ENCODE peak calls at places on chromosomes 13 and 19, in nine cellular contexts. O, H, T, E, Z, B, D, A and G are unnamed samples.

GRCh38 chr19:5191091-5191490 is 149.5 kb downstream of the PTPRS start:
- DNase-seq in O (no peak), H (no peak), T (no peak), E (peak; percentile 40), Z (no peak), B (no peak), D (no peak), A (no peak), G (no peak)

GRCh38 chr13:81636120-81636519 is 1295.2 kb upstream of the SPRY2 start:
- DNase-seq in O (no peak), H (no peak), T (no peak), E (no peak), Z (no peak), B (no peak), D (no peak), A (no peak), G (no peak)

GRCh38 chr13:37138169-37138568 is 32.7 kb upstream of the CSNK1A1L start:
- DNase-seq in O (no peak), H (peak; percentile 23), T (no peak), E (no peak), Z (no peak), B (no peak), D (no peak), A (no peak), G (no peak)

GRCh38 chr19:6945733-6946132 is 58.4 kb downstream of the ADGRE1 start:
- DNase-seq in O (no peak), H (no peak), T (no peak), E (no peak), Z (no peak), B (no peak), D (no peak), A (no peak), G (no peak)

GRCh38 chr19:47510516-47511127 is 4.2 kb downstream of the NAPA start:
- DNase-seq in O (no peak), H (no peak), T (no peak), E (no peak), Z (no peak), B (no peak), D (no peak), A (no peak), G (no peak)

GRCh38 chr13:58979851-58980250 is 1183.9 kb downstream of the DIAPH3 start:
- DNase-seq in O (no peak), H (no peak), T (no peak), E (no peak), Z (no peak), B (no peak), D (no peak), A (no peak), G (no peak)

GRCh38 chr19:39151209-39151608 is 25.6 kb downstream of the PAK4 start:
- DNase-seq in O (no peak), H (no peak), T (no peak), E (no peak), Z (no peak), B (no peak), D (no peak), A (peak; percentile 20), G (no peak)

GRCh38 chr13:109146912-109147624 is 517.7 kb downstream of the MYO16 start:
- DNase-seq in O (no peak), H (peak; percentile 97), T (no peak), E (peak; percentile 96), Z (peak; percentile 34), B (no peak), D (no peak), A (no peak), G (no peak)

GRCh38 chr13:22736768-22737092 is 444.0 kb upstream of the SGCG start:
- DNase-seq in O (no peak), H (no peak), T (no peak), E (no peak), Z (no peak), B (no peak), D (no peak), A (no peak), G (no peak)

GRCh38 chr19:1845642-1846041 is 2.6 kb downstream of the REXO1 start:
- DNase-seq in O (no peak), H (no peak), T (no peak), E (no peak), Z (no peak), B (no peak), D (no peak), A (no peak), G (no peak)

GRCh38 chr19:29076161-29076560 is 136.8 kb downstream of the UQCRFS1 start:
- DNase-seq in O (no peak), H (no peak), T (no peak), E (no peak), Z (no peak), B (no peak), D (no peak), A (no peak), G (no peak)

GRCh38 chr13:66849706-66850105 is 380.4 kb downstream of the PCDH9 start:
- DNase-seq in O (no peak), H (no peak), T (no peak), E (no peak), Z (no peak), B (no peak), D (no peak), A (no peak), G (no peak)

GRCh38 chr13:69660155-69660554 is 447.5 kb upstream of the ATXN8OS start:
- DNase-seq in O (no peak), H (no peak), T (no peak), E (no peak), Z (no peak), B (no peak), D (no peak), A (no peak), G (no peak)

GRCh38 chr13:78137404-78138142 is 218.9 kb upstream of the EDNRB start:
- DNase-seq in O (peak; percentile 68), H (peak; percentile 48), T (peak; percentile 4), E (peak; percentile 48), Z (peak; percentile 35), B (no peak), D (no peak), A (no peak), G (peak; percentile 14)

GRCh38 chr19:2249880-2250764 is 999 bp downstream of the AMH start:
- DNase-seq in O (no peak), H (no peak), T (no peak), E (no peak), Z (no peak), B (no peak), D (no peak), A (peak; percentile 39), G (no peak)

GRCh38 chr13:113845723-113846638 is 17.9 kb downstream of the GAS6 start:
- DNase-seq in O (no peak), H (no peak), T (no peak), E (no peak), Z (no peak), B (no peak), D (no peak), A (peak; percentile 13), G (no peak)

GRCh38 chr13:27000686-27001085 is 170.9 kb downstream of the USP12 start:
- DNase-seq in O (no peak), H (no peak), T (no peak), E (no peak), Z (no peak), B (no peak), D (no peak), A (no peak), G (no peak)

GRCh38 chr19:39858541-39858940 is 12.4 kb upstream of the FBL start:
- DNase-seq in O (no peak), H (no peak), T (no peak), E (peak; percentile 4), Z (no peak), B (no peak), D (no peak), A (no peak), G (no peak)

GRCh38 chr19:1057185-1057857 is 9.6 kb upstream of the ARHGAP45 start:
- DNase-seq in O (no peak), H (peak; percentile 75), T (no peak), E (peak; percentile 67), Z (peak; percentile 26), B (no peak), D (no peak), A (no peak), G (peak; percentile 68)

GRCh38 chr13:31797154-31797775 is 57.9 kb downstream of the RXFP2 start:
- DNase-seq in O (no peak), H (peak; percentile 22), T (no peak), E (peak; percentile 20), Z (peak; percentile 37), B (no peak), D (no peak), A (no peak), G (no peak)

GRCh38 chr13:31264146-31264545 is 64.4 kb downstream of the B3GLCT start:
- DNase-seq in O (no peak), H (no peak), T (no peak), E (no peak), Z (no peak), B (no peak), D (no peak), A (no peak), G (no peak)

GRCh38 chr19:50046649-50047503 is 21.1 kb downstream of the ZNF473 start:
- DNase-seq in O (no peak), H (no peak), T (peak; percentile 43), E (no peak), Z (peak; percentile 10), B (no peak), D (peak; percentile 13), A (peak; percentile 80), G (no peak)

GRCh38 chr19:10120538-10121198 is 969 bp upstream of the EIF3G start:
- DNase-seq in O (no peak), H (peak; percentile 88), T (no peak), E (peak; percentile 83), Z (peak; percentile 57), B (no peak), D (no peak), A (no peak), G (no peak)

GRCh38 chr13:105679832-105680231 is 855.6 kb downstream of the EFNB2 start:
- DNase-seq in O (no peak), H (no peak), T (no peak), E (no peak), Z (no peak), B (no peak), D (no peak), A (no peak), G (no peak)

GRCh38 chr19:5891938-5892771 is 11.4 kb downstream of the NDUFA11 start:
- DNase-seq in O (no peak), H (no peak), T (no peak), E (peak; percentile 15), Z (no peak), B (peak; percentile 47), D (no peak), A (peak; percentile 46), G (no peak)

GRCh38 chr13:112453874-112454647 is 77.9 kb downstream of the SPACA7 start:
- DNase-seq in O (no peak), H (no peak), T (no peak), E (no peak), Z (no peak), B (no peak), D (no peak), A (no peak), G (no peak)

GRCh38 chr13:23159587-23160240 is 21.1 kb upstream of the SGCG start:
- DNase-seq in O (no peak), H (no peak), T (no peak), E (no peak), Z (no peak), B (peak; percentile 12), D (no peak), A (no peak), G (no peak)

GRCh38 chr19:53951436-53951835 is 11.3 kb upstream of the CACNG8 start:
- DNase-seq in O (no peak), H (no peak), T (no peak), E (no peak), Z (no peak), B (no peak), D (no peak), A (no peak), G (no peak)

GRCh38 chr19:2363419-2363818 is 3.4 kb downstream of the TMPRSS9 start:
- DNase-seq in O (no peak), H (no peak), T (no peak), E (no peak), Z (no peak), B (no peak), D (no peak), A (no peak), G (no peak)